ENCODE peak calls at places on chromosomes 5 and 9, in four cellular contexts. Y is left ventricle myocardium inferior, O is iPS DF 6.9, J is fibroblast of lung. X is an unnamed sample. For H3K36me3, the result is how much of the 10 kb centered on the place peaks cover.

GRCh38 chr5:42499016-42499415 is 75.8 kb downstream of the GHR start:
- DNase-seq in J (no peak), O (no peak), Y (no peak), X (no peak)

GRCh38 chr9:4084440-4084818 is 215.4 kb downstream of the GLIS3 start:
- DNase-seq in O (no peak), Y (peak), J (peak), X (no peak)

GRCh38 chr9:36842560-36843530 is 191.2 kb downstream of the PAX5 start:
- DNase-seq in Y (no peak), O (no peak), J (no peak), X (no peak)

GRCh38 chr5:76175821-76176403 is 92.7 kb downstream of the SV2C start:
- DNase-seq in J (no peak), Y (no peak), O (no peak), X (no peak)

GRCh38 chr9:35972093-35972492 is 14.1 kb upstream of the OR2S2 start:
- DNase-seq in J (peak), Y (peak), O (no peak), X (no peak)

GRCh38 chr5:60540855-60541805 is 158.8 kb downstream of the DEPDC1B start:
- DNase-seq in O (no peak), Y (no peak), J (peak), X (no peak)

GRCh38 chr5:111930905-111931461 is 174.0 kb upstream of the NREP start:
- DNase-seq in Y (no peak), O (no peak), J (peak), X (peak)

GRCh38 chr5:92644271-92644886 is 936.6 kb downstream of the NR2F1-AS1 start:
- DNase-seq in Y (no peak), J (no peak), O (no peak), X (no peak)

GRCh38 chr5:140574165-140574564 is 9.5 kb downstream of the SLC35A4 start:
- DNase-seq in J (peak), O (no peak), Y (no peak), X (no peak)

GRCh38 chr9:70220216-70220615 is 38.6 kb upstream of the SMC5 start:
- DNase-seq in J (no peak), Y (no peak), O (no peak), X (no peak)

GRCh38 chr9:36382484-36382883 is 17.6 kb downstream of the RNF38 start:
- DNase-seq in Y (no peak), J (no peak), O (peak), X (no peak)

GRCh38 chr5:65984098-65984885 is 57.9 kb downstream of the ERBIN start:
- DNase-seq in O (no peak), J (no peak), Y (no peak), X (peak)

GRCh38 chr5:170861855-170862766 is at the start of gene RANBP17:
- DNase-seq in J (peak), O (peak), Y (peak), X (peak)

GRCh38 chr5:22678886-22679285 is 174.3 kb downstream of the CDH12 start:
- DNase-seq in O (no peak), J (no peak), Y (no peak), X (no peak)

GRCh38 chr9:31519011-31519410 is 865.4 kb upstream of the ACO1 start:
- DNase-seq in J (no peak), Y (no peak), O (no peak), X (no peak)

GRCh38 chr5:176557846-176558245 is 8.7 kb downstream of the CDHR2 start:
- DNase-seq in Y (no peak), J (no peak), O (no peak), X (no peak)

GRCh38 chr9:130824616-130825015 is 10.4 kb upstream of the ABL1 start:
- DNase-seq in O (no peak), Y (no peak), J (no peak), X (no peak)

GRCh38 chr9:135126480-135127187 is 39.2 kb downstream of the OLFM1 start:
- DNase-seq in Y (no peak), J (peak), O (no peak), X (peak)

GRCh38 chr9:114003756-114004155 is 74.3 kb downstream of the AMBP start:
- DNase-seq in Y (no peak), J (peak), O (no peak), X (no peak)

GRCh38 chr9:122102156-122102555 is 9.0 kb upstream of the TTLL11 start:
- DNase-seq in Y (no peak), J (no peak), O (no peak), X (no peak)

GRCh38 chr5:15587941-15588340 is 88.0 kb downstream of the FBXL7 start:
- DNase-seq in O (no peak), Y (no peak), J (peak), X (no peak)

GRCh38 chr9:119280740-119281485 is 88.3 kb downstream of the BRINP1 start:
- DNase-seq in Y (no peak), O (no peak), J (peak), X (no peak)

GRCh38 chr9:116151966-116152381 is 1.6 kb upstream of the PAPPA start:
- DNase-seq in J (peak), Y (no peak), O (no peak), X (no peak)

GRCh38 chr5:158837908-158838307 is 261.8 kb downstream of the EBF1 start:
- DNase-seq in Y (no peak), O (no peak), J (no peak), X (no peak)

GRCh38 chr9:97990259-97990658 is 7.1 kb downstream of the ANP32B start:
- DNase-seq in O (no peak), Y (no peak), J (peak), X (peak)

GRCh38 chr5:179870952-179871351 is 12.3 kb upstream of the MRNIP start:
- DNase-seq in O (no peak), Y (no peak), J (no peak), X (no peak)
- H3K36me3 ChIP-seq in O (under half), Y (half or more), J (under half), X (half or more)

GRCh38 chr9:86943223-86943870 is 4.0 kb downstream of the GAS1 start:
- DNase-seq in J (no peak), Y (no peak), O (no peak), X (no peak)
- H3K4me3 ChIP-seq in J (no peak), Y (peak), O (no peak), X (no peak)

GRCh38 chr9:111868475-111868874 is 28.1 kb upstream of the UGCG start:
- DNase-seq in J (no peak), Y (no peak), O (peak), X (no peak)
- H3K36me3 ChIP-seq in J (under half), Y (under half), O (under half), X (under half)

DNA sequence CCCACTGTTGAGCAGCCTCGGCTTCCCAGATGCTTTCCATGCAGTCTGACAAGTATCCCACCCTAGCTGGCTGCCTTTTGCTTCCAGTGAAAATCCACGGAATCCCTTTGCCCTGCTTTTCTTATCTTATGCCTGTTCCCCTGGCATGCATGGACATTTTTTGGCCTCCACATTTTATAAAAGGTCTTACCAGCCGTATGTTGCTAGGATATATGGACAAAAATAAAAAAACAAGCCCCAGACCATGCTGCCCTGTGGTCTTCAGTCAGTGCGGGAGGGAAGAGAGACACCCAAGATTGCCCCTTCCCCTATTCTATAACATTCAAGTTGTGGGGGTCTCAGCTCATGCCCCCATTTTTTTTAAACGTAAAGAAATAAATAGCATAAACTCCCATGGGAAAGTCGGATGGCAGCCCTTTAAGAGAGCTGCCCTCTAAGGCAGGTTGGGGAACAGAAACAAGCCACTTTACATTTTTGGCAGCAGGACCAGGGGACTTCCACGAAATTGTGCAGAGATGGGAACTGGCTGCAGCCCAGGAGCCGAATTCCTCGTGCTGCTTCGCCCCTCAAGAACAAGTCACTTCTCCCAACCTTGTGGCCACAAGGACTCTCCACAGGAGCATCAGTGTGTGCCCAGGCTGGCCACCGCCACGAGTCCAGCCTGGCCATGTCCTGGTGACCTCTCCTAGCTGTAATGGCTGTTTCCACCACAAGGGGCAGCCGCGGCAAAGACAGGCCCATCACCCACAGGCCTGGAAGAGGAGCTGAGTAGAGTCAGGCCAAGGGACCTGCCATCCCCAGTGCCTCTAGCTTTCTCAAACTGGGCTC is 129.4 kb downstream of the COL23A1 start:
- DNase-seq in J (no peak), Y (peak), O (peak), X (peak)
- H3K4me3 ChIP-seq in J (no peak), Y (peak), O (no peak), X (no peak)

GRCh38 chr9:6234014-6234413 is 18.4 kb downstream of the IL33 start:
- DNase-seq in O (no peak), Y (no peak), J (no peak), X (no peak)

GRCh38 chr9:6239048-6239461 is 23.4 kb downstream of the IL33 start:
- DNase-seq in Y (no peak), J (no peak), O (no peak), X (no peak)

GRCh38 chr9:6232546-6232945 is 16.9 kb downstream of the IL33 start:
- DNase-seq in Y (no peak), J (no peak), O (no peak), X (no peak)

GRCh38 chr9:6239694-6240093 is 24.1 kb downstream of the IL33 start:
- DNase-seq in Y (no peak), J (no peak), O (no peak), X (no peak)

GRCh38 chr9:6237267-6237666 is 21.7 kb downstream of the IL33 start:
- DNase-seq in J (no peak), O (no peak), Y (no peak), X (no peak)
- H3K36me3 ChIP-seq in J (under half), O (under half), Y (under half), X (under half)

DNA sequence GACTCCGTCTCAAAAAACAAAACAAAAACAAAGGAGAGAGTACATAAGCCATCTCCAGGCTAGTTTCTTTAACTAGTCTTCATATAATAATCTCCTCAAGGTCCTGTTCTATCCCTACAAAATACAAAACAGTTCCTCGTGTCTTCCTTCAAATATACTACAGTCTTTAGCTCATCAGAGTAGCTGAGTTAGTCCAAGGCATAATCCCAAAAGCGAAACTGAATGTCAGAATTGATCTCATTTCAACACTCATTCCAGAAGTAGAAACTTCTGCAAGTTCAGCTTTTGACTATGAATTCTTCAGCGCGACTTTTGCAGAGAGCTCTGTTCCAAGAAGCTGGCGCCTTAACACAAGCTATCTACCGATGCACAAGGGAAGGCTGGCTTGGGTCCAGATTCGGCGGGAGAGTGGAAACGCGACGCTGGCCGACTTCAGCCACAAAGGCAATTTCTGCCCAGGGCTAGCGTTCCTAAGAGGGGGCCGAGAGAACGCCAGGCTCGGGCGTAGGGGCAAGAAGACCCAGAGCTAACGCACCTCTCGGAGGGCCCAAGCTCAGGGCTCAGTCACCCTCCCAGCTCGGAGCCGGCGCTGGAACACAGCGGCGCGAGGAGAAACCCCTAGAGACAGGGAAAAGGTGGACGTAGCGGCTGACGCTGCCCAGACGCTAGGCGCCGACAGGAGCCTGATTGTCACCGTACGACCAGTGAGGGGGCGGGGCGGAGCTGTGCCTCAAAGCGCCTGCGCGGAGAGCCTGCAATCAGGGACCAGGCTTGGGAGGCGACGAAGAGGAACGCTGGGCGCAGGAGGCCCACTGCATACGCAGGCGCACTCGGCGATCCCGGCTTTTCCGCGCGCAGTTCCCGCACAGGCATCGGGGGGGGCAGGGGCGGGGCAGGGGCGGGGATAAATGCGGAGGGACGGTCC is 469 bp upstream of the HSDL2 start:
- DNase-seq in J (peak), O (peak), Y (peak), X (peak)
- H3K4me3 ChIP-seq in J (peak), O (peak), Y (peak), X (peak)

GRCh38 chr9:33179298-33179697 is 12.2 kb upstream of the B4GALT1 start:
- DNase-seq in J (no peak), O (no peak), Y (no peak), X (no peak)

GRCh38 chr9:33175633-33176325 is 8.6 kb upstream of the B4GALT1 start:
- DNase-seq in J (no peak), O (no peak), Y (no peak), X (no peak)

GRCh38 chr9:33172735-33173238 is 5.7 kb upstream of the B4GALT1 start:
- DNase-seq in O (no peak), J (no peak), Y (no peak), X (no peak)

GRCh38 chr9:33180526-33181184 is 13.5 kb upstream of the B4GALT1 start:
- DNase-seq in O (no peak), J (peak), Y (no peak), X (peak)

GRCh38 chr9:33177633-33178032 is 10.5 kb upstream of the B4GALT1 start:
- DNase-seq in O (no peak), Y (no peak), J (no peak), X (no peak)
- H3K36me3 ChIP-seq in O (under half), Y (under half), J (under half), X (under half)

GRCh38 chr9:104826911-104827310 is 63.0 kb downstream of the NIPSNAP3B start:
- DNase-seq in O (no peak), Y (no peak), J (no peak), X (no peak)

GRCh38 chr9:104836235-104836634 is 72.3 kb downstream of the NIPSNAP3B start:
- DNase-seq in J (peak), Y (no peak), O (no peak), X (no peak)

GRCh38 chr9:104835163-104835562 is 71.2 kb downstream of the NIPSNAP3B start:
- DNase-seq in J (peak), Y (no peak), O (no peak), X (no peak)

GRCh38 chr9:104833701-104834100 is 69.8 kb downstream of the NIPSNAP3B start:
- DNase-seq in O (no peak), J (no peak), Y (no peak), X (no peak)

DNA sequence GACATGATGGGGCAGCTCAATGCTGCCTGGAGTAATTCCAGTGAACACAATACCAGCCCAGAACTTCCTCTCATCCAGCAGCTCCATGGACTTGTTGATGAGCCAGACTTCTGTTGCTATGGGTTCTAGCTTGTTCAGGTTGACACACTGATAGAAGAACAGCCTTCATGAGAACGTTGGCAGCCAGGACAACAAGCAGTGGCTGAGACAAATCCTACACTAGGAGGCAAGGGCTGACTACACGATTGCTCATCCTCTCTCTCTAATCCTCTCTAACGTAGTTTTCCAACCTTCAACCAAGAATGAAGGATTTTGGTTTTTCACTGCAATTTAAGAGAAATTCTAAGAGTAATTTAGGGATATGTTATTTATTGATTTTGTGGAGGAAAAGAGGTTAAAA is 67.8 kb downstream of the NIPSNAP3B start:
- DNase-seq in Y (no peak), J (peak), O (no peak), X (peak)
- H3K4me3 ChIP-seq in Y (no peak), J (no peak), O (no peak), X (no peak)

GRCh38 chr5:138927979-138928378 is 52.8 kb upstream of the LRRTM2 start:
- DNase-seq in Y (peak), O (no peak), J (peak), X (no peak)
- H3K36me3 ChIP-seq in Y (half or more), O (under half), J (under half), X (half or more)